ENCODE peak calls at places on chromosomes 11 and 22, in seven cellular contexts. One of them, this sample, is unnamed.

GRCh38 chr22:27252282-27253049 is 549.1 kb downstream of the MN1 start:
- DNase-seq in cardiac muscle cell: peak; percentile 94
- DNase-seq in OCI-LY7: no peak
- DNase-seq in CD8-positive, alpha-beta T cell: no peak
- DNase-seq in adrenal gland: peak; percentile 31
- DNase-seq in heart right ventricle: no peak
- DNase-seq in fibroblast of lung: peak; percentile 85
- DNase-seq in this sample: no peak

GRCh38 chr22:19645905-19646304 is 68.4 kb upstream of the SEPTIN5 start:
- DNase-seq in cardiac muscle cell: no peak
- DNase-seq in OCI-LY7: no peak
- DNase-seq in CD8-positive, alpha-beta T cell: no peak
- DNase-seq in adrenal gland: no peak
- DNase-seq in heart right ventricle: no peak
- DNase-seq in fibroblast of lung: no peak
- DNase-seq in this sample: no peak

GRCh38 chr11:81869337-81870065 is 864.2 kb downstream of the FAM181B start:
- DNase-seq in cardiac muscle cell: peak; percentile 33
- DNase-seq in OCI-LY7: peak; percentile 96
- DNase-seq in CD8-positive, alpha-beta T cell: peak; percentile 62
- DNase-seq in adrenal gland: no peak
- DNase-seq in heart right ventricle: no peak
- DNase-seq in fibroblast of lung: peak; percentile 2
- DNase-seq in this sample: peak; percentile 88

GRCh38 chr11:16604784-16605439 is 133.5 kb upstream of the C11orf58 start:
- DNase-seq in cardiac muscle cell: peak; percentile 59
- DNase-seq in OCI-LY7: no peak
- DNase-seq in CD8-positive, alpha-beta T cell: no peak
- DNase-seq in adrenal gland: peak; percentile 60
- DNase-seq in heart right ventricle: peak; percentile 46
- DNase-seq in fibroblast of lung: peak; percentile 49
- DNase-seq in this sample: peak; percentile 84

GRCh38 chr11:89184021-89184420 is 6.3 kb downstream of the TYR start:
- DNase-seq in cardiac muscle cell: no peak
- DNase-seq in OCI-LY7: no peak
- DNase-seq in CD8-positive, alpha-beta T cell: no peak
- DNase-seq in adrenal gland: no peak
- DNase-seq in heart right ventricle: no peak
- DNase-seq in fibroblast of lung: no peak
- DNase-seq in this sample: no peak

GRCh38 chr22:39592104-39593060 is 21.8 kb downstream of the CACNA1I start:
- DNase-seq in cardiac muscle cell: peak; percentile 82
- DNase-seq in OCI-LY7: no peak
- DNase-seq in CD8-positive, alpha-beta T cell: no peak
- DNase-seq in adrenal gland: peak; percentile 95
- DNase-seq in heart right ventricle: no peak
- DNase-seq in fibroblast of lung: peak; percentile 77
- DNase-seq in this sample: no peak

GRCh38 chr22:43378011-43378704 is 33.7 kb upstream of the MPPED1 start:
- DNase-seq in cardiac muscle cell: peak; percentile 65
- DNase-seq in OCI-LY7: no peak
- DNase-seq in CD8-positive, alpha-beta T cell: no peak
- DNase-seq in adrenal gland: peak; percentile 49
- DNase-seq in heart right ventricle: no peak
- DNase-seq in fibroblast of lung: peak; percentile 35
- DNase-seq in this sample: no peak

GRCh38 chr22:26763633-26764295 is 106.4 kb downstream of the MIAT start:
- DNase-seq in cardiac muscle cell: peak; percentile 29
- DNase-seq in OCI-LY7: no peak
- DNase-seq in CD8-positive, alpha-beta T cell: no peak
- DNase-seq in adrenal gland: no peak
- DNase-seq in heart right ventricle: no peak
- DNase-seq in fibroblast of lung: peak; percentile 50
- DNase-seq in this sample: no peak

GRCh38 chr22:47129902-47130301 is 367.5 kb downstream of the TBC1D22A start:
- DNase-seq in cardiac muscle cell: no peak
- DNase-seq in OCI-LY7: no peak
- DNase-seq in CD8-positive, alpha-beta T cell: no peak
- DNase-seq in adrenal gland: peak; percentile 35
- DNase-seq in heart right ventricle: no peak
- DNase-seq in fibroblast of lung: no peak
- DNase-seq in this sample: peak; percentile 92

GRCh38 chr22:28229566-28230483 is 310.8 kb upstream of the PITPNB start:
- DNase-seq in cardiac muscle cell: peak; percentile 52
- DNase-seq in OCI-LY7: no peak
- DNase-seq in CD8-positive, alpha-beta T cell: no peak
- DNase-seq in adrenal gland: no peak
- DNase-seq in heart right ventricle: no peak
- DNase-seq in fibroblast of lung: peak; percentile 32
- DNase-seq in this sample: no peak

GRCh38 chr11:118883368-118884071 is at the start of gene CXCR5:
- DNase-seq in cardiac muscle cell: no peak
- DNase-seq in OCI-LY7: peak; percentile 89
- DNase-seq in CD8-positive, alpha-beta T cell: no peak
- DNase-seq in adrenal gland: peak; percentile 47
- DNase-seq in heart right ventricle: no peak
- DNase-seq in fibroblast of lung: no peak
- DNase-seq in this sample: peak; percentile 92

GRCh38 chr11:65298131-65298535 is 16.5 kb upstream of the CDC42EP2 start:
- DNase-seq in cardiac muscle cell: peak; percentile 76
- DNase-seq in OCI-LY7: no peak
- DNase-seq in CD8-positive, alpha-beta T cell: no peak
- DNase-seq in adrenal gland: peak; percentile 38
- DNase-seq in heart right ventricle: peak; percentile 84
- DNase-seq in fibroblast of lung: peak; percentile 97
- DNase-seq in this sample: peak; percentile 69

GRCh38 chr11:107224836-107225235 is 206.6 kb upstream of the GUCY1A2 start:
- DNase-seq in cardiac muscle cell: no peak
- DNase-seq in OCI-LY7: no peak
- DNase-seq in CD8-positive, alpha-beta T cell: no peak
- DNase-seq in adrenal gland: no peak
- DNase-seq in heart right ventricle: no peak
- DNase-seq in fibroblast of lung: no peak
- DNase-seq in this sample: no peak

GRCh38 chr22:49151256-49152131 is 676.2 kb downstream of the BRD1 start:
- DNase-seq in cardiac muscle cell: no peak
- DNase-seq in OCI-LY7: no peak
- DNase-seq in CD8-positive, alpha-beta T cell: no peak
- DNase-seq in adrenal gland: no peak
- DNase-seq in heart right ventricle: no peak
- DNase-seq in fibroblast of lung: no peak
- DNase-seq in this sample: no peak

GRCh38 chr22:24097961-24098391 is 83.3 kb upstream of the SUSD2 start:
- DNase-seq in cardiac muscle cell: no peak
- DNase-seq in OCI-LY7: no peak
- DNase-seq in CD8-positive, alpha-beta T cell: no peak
- DNase-seq in adrenal gland: no peak
- DNase-seq in heart right ventricle: no peak
- DNase-seq in fibroblast of lung: no peak
- DNase-seq in this sample: no peak

GRCh38 chr22:17726561-17727243 is 47.6 kb downstream of the BID start:
- DNase-seq in cardiac muscle cell: no peak
- DNase-seq in OCI-LY7: no peak
- DNase-seq in CD8-positive, alpha-beta T cell: no peak
- DNase-seq in adrenal gland: peak; percentile 45
- DNase-seq in heart right ventricle: no peak
- DNase-seq in fibroblast of lung: no peak
- DNase-seq in this sample: no peak

GRCh38 chr11:104443387-104443786 is 279.4 kb upstream of the PDGFD start:
- DNase-seq in cardiac muscle cell: peak; percentile 25
- DNase-seq in OCI-LY7: no peak
- DNase-seq in CD8-positive, alpha-beta T cell: no peak
- DNase-seq in adrenal gland: no peak
- DNase-seq in heart right ventricle: no peak
- DNase-seq in fibroblast of lung: no peak
- DNase-seq in this sample: no peak

GRCh38 chr22:26828311-26828710 is 170.9 kb downstream of the MIAT start:
- DNase-seq in cardiac muscle cell: no peak
- DNase-seq in OCI-LY7: no peak
- DNase-seq in CD8-positive, alpha-beta T cell: no peak
- DNase-seq in adrenal gland: no peak
- DNase-seq in heart right ventricle: no peak
- DNase-seq in fibroblast of lung: no peak
- DNase-seq in this sample: no peak

GRCh38 chr22:41021655-41022454 is 70.5 kb upstream of the EP300 start:
- DNase-seq in cardiac muscle cell: peak; percentile 72
- DNase-seq in OCI-LY7: peak; percentile 83
- DNase-seq in CD8-positive, alpha-beta T cell: peak; percentile 38
- DNase-seq in adrenal gland: peak; percentile 73
- DNase-seq in heart right ventricle: peak; percentile 64
- DNase-seq in fibroblast of lung: peak; percentile 68
- DNase-seq in this sample: peak; percentile 87

GRCh38 chr11:86670179-86670578 is 2.2 kb downstream of the ME3 start:
- DNase-seq in cardiac muscle cell: peak; percentile 85
- DNase-seq in OCI-LY7: no peak
- DNase-seq in CD8-positive, alpha-beta T cell: no peak
- DNase-seq in adrenal gland: no peak
- DNase-seq in heart right ventricle: no peak
- DNase-seq in fibroblast of lung: peak; percentile 90
- DNase-seq in this sample: no peak

GRCh38 chr22:36741204-36741793 is 34.6 kb downstream of the IFT27 start:
- DNase-seq in cardiac muscle cell: peak; percentile 14
- DNase-seq in OCI-LY7: peak; percentile 69
- DNase-seq in CD8-positive, alpha-beta T cell: no peak
- DNase-seq in adrenal gland: no peak
- DNase-seq in heart right ventricle: no peak
- DNase-seq in fibroblast of lung: peak; percentile 10
- DNase-seq in this sample: no peak

GRCh38 chr11:70158201-70158600 is 44.9 kb upstream of the FADD start:
- DNase-seq in cardiac muscle cell: peak; percentile 25
- DNase-seq in OCI-LY7: no peak
- DNase-seq in CD8-positive, alpha-beta T cell: no peak
- DNase-seq in adrenal gland: no peak
- DNase-seq in heart right ventricle: no peak
- DNase-seq in fibroblast of lung: peak; percentile 13
- DNase-seq in this sample: no peak

GRCh38 chr11:121249039-121249663 is 43.4 kb upstream of the SC5D start:
- DNase-seq in cardiac muscle cell: peak; percentile 56
- DNase-seq in OCI-LY7: peak; percentile 69
- DNase-seq in CD8-positive, alpha-beta T cell: no peak
- DNase-seq in adrenal gland: no peak
- DNase-seq in heart right ventricle: no peak
- DNase-seq in fibroblast of lung: peak; percentile 61
- DNase-seq in this sample: no peak

GRCh38 chr11:38089728-38090127 is 1491.7 kb upstream of the RAG2 start:
- DNase-seq in cardiac muscle cell: peak; percentile 60
- DNase-seq in OCI-LY7: no peak
- DNase-seq in CD8-positive, alpha-beta T cell: no peak
- DNase-seq in adrenal gland: no peak
- DNase-seq in heart right ventricle: no peak
- DNase-seq in fibroblast of lung: no peak
- DNase-seq in this sample: no peak

GRCh38 chr11:20770421-20770935 is 101.1 kb downstream of the NELL1 start:
- DNase-seq in cardiac muscle cell: no peak
- DNase-seq in OCI-LY7: no peak
- DNase-seq in CD8-positive, alpha-beta T cell: no peak
- DNase-seq in adrenal gland: no peak
- DNase-seq in heart right ventricle: no peak
- DNase-seq in fibroblast of lung: no peak
- DNase-seq in this sample: no peak

GRCh38 chr22:32661737-32662586 is 139.5 kb upstream of the TIMP3 start:
- DNase-seq in cardiac muscle cell: peak; percentile 66
- DNase-seq in OCI-LY7: no peak
- DNase-seq in CD8-positive, alpha-beta T cell: no peak
- DNase-seq in adrenal gland: no peak
- DNase-seq in heart right ventricle: no peak
- DNase-seq in fibroblast of lung: peak; percentile 64
- DNase-seq in this sample: no peak

GRCh38 chr11:88651556-88651955 is 314.0 kb upstream of the CTSC start:
- DNase-seq in cardiac muscle cell: peak; percentile 77
- DNase-seq in OCI-LY7: no peak
- DNase-seq in CD8-positive, alpha-beta T cell: no peak
- DNase-seq in adrenal gland: no peak
- DNase-seq in heart right ventricle: no peak
- DNase-seq in fibroblast of lung: no peak
- DNase-seq in this sample: no peak

GRCh38 chr11:121487191-121487590 is 34.4 kb upstream of the SORL1-AS1 start:
- DNase-seq in cardiac muscle cell: no peak
- DNase-seq in OCI-LY7: no peak
- DNase-seq in CD8-positive, alpha-beta T cell: no peak
- DNase-seq in adrenal gland: no peak
- DNase-seq in heart right ventricle: no peak
- DNase-seq in fibroblast of lung: no peak
- DNase-seq in this sample: no peak

GRCh38 chr22:33335611-33336279 is 277.6 kb upstream of the SYN3 start:
- DNase-seq in cardiac muscle cell: no peak
- DNase-seq in OCI-LY7: no peak
- DNase-seq in CD8-positive, alpha-beta T cell: no peak
- DNase-seq in adrenal gland: no peak
- DNase-seq in heart right ventricle: no peak
- DNase-seq in fibroblast of lung: no peak
- DNase-seq in this sample: no peak

DNA sequence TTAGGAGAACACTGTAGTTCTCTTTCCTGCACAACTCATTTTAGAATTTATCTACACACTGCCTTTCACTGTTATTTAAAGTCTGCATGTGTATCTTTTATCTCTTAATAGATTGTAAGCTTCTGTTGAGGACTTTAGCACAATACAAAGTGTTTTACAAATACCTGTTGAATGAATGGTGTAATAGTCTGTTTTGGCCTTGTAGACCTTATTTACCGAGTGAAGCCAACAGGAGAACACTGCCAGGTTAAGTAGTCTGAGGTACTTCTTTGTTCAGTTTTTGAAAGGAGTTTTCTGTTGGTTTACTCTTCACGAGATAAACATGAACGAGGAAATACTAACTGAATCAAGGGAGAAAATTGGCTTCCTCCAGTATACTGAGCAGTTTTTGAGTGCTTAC is 31.0 kb downstream of the SIK2 start:
- DNase-seq in cardiac muscle cell: no peak
- DNase-seq in OCI-LY7: no peak
- DNase-seq in CD8-positive, alpha-beta T cell: no peak
- DNase-seq in adrenal gland: no peak
- DNase-seq in heart right ventricle: no peak
- DNase-seq in fibroblast of lung: no peak
- DNase-seq in this sample: no peak
- H3K27ac ChIP-seq in cardiac muscle cell: peak overlapping the region; percentile 6
- H3K27ac ChIP-seq in OCI-LY7: no peak overlapping the region
- H3K27ac ChIP-seq in CD8-positive, alpha-beta T cell: no peak overlapping the region
- H3K27ac ChIP-seq in adrenal gland: peak overlapping the region; percentile 3
- H3K27ac ChIP-seq in heart right ventricle: no peak overlapping the region
- H3K27ac ChIP-seq in fibroblast of lung: peak overlapping the region; percentile 16
- H3K27ac ChIP-seq in this sample: no peak overlapping the region

GRCh38 chr22:29309332-29310064 is 3.0 kb downstream of the GAS2L1 start:
- DNase-seq in cardiac muscle cell: no peak
- DNase-seq in OCI-LY7: no peak
- DNase-seq in CD8-positive, alpha-beta T cell: no peak
- DNase-seq in adrenal gland: peak; percentile 80
- DNase-seq in heart right ventricle: peak; percentile 68
- DNase-seq in fibroblast of lung: no peak
- DNase-seq in this sample: peak; percentile 80
- H3K4me1 ChIP-seq in cardiac muscle cell: peaks cover 13% of the 10 kb centered on the region
- H3K4me1 ChIP-seq in OCI-LY7: peaks cover 8% of the 10 kb centered on the region
- H3K4me1 ChIP-seq in CD8-positive, alpha-beta T cell: peaks cover 22% of the 10 kb centered on the region
- H3K4me1 ChIP-seq in adrenal gland: peaks cover 72% of the 10 kb centered on the region
- H3K4me1 ChIP-seq in heart right ventricle: peaks cover 80% of the 10 kb centered on the region
- H3K4me1 ChIP-seq in fibroblast of lung: peaks cover 17% of the 10 kb centered on the region
- H3K4me1 ChIP-seq in this sample: peaks cover 66% of the 10 kb centered on the region

GRCh38 chr11:2428322-2428795 is 16.0 kb downstream of the TRPM5 start:
- DNase-seq in cardiac muscle cell: peak; percentile 62
- DNase-seq in OCI-LY7: peak; percentile 73
- DNase-seq in CD8-positive, alpha-beta T cell: peak; percentile 89
- DNase-seq in adrenal gland: peak; percentile 87
- DNase-seq in heart right ventricle: peak; percentile 78
- DNase-seq in fibroblast of lung: peak; percentile 45
- DNase-seq in this sample: peak; percentile 95
- TF ChIP-seq CTCF in cardiac muscle cell: peak; percentile 88
- TF ChIP-seq CTCF in OCI-LY7: peak; percentile 94
- TF ChIP-seq CTCF in CD8-positive, alpha-beta T cell: peak; percentile 70
- TF ChIP-seq CTCF in adrenal gland: peak; percentile 99
- TF ChIP-seq CTCF in heart right ventricle: peak; percentile 83
- TF ChIP-seq CTCF in fibroblast of lung: peak; percentile 87
- TF ChIP-seq CTCF in this sample: peak; percentile 93

GRCh38 chr11:75313457-75314272 is 37.8 kb downstream of the ARRB1 start:
- DNase-seq in cardiac muscle cell: peak; percentile 80
- DNase-seq in OCI-LY7: no peak
- DNase-seq in CD8-positive, alpha-beta T cell: no peak
- DNase-seq in adrenal gland: peak; percentile 44
- DNase-seq in heart right ventricle: peak; percentile 72
- DNase-seq in fibroblast of lung: peak; percentile 80
- DNase-seq in this sample: no peak
- H3K27ac ChIP-seq in cardiac muscle cell: no peak overlapping the region
- H3K27ac ChIP-seq in OCI-LY7: no peak overlapping the region
- H3K27ac ChIP-seq in CD8-positive, alpha-beta T cell: no peak overlapping the region
- H3K27ac ChIP-seq in adrenal gland: peak overlapping the region; percentile 81
- H3K27ac ChIP-seq in heart right ventricle: peak overlapping the region; percentile 85
- H3K27ac ChIP-seq in fibroblast of lung: peak overlapping the region; percentile 52
- H3K27ac ChIP-seq in this sample: peak overlapping the region; percentile 18

This sample was measured in Peyer's patch.